ENCODE peak calls at places on chromosomes 12 and 14, in four cellular contexts. D is K562, Z is endothelial cell of umbilical vein, J is HCT116. T is an unnamed sample.

GRCh38 chr12:31245822-31246469 is 80.0 kb downstream of the SINHCAF start:
- DNase-seq in D (peak), Z (no peak), J (no peak), T (no peak)

GRCh38 chr14:52013984-52014600 is 24.7 kb downstream of the RTRAF start:
- DNase-seq in D (peak), Z (no peak), J (no peak), T (no peak)

GRCh38 chr14:103136076-103136340 is 12.7 kb downstream of the TNFAIP2 start:
- DNase-seq in D (no peak), Z (no peak), J (no peak), T (no peak)

GRCh38 chr12:92070864-92071445 is 74.7 kb downstream of the BTG1 start:
- DNase-seq in D (no peak), Z (no peak), J (no peak), T (no peak)

GRCh38 chr12:77133566-77133965 is 68.2 kb upstream of the E2F7 start:
- DNase-seq in D (no peak), Z (peak), J (no peak), T (peak)

GRCh38 chr14:104115131-104115600 is 23.2 kb upstream of the KIF26A start:
- DNase-seq in D (no peak), Z (no peak), J (no peak), T (no peak)

GRCh38 chr12:45208604-45209487 is 7.0 kb upstream of the ANO6 start:
- DNase-seq in D (no peak), Z (no peak), J (peak), T (no peak)

GRCh38 chr14:67532998-67533753 is at the start of gene PLEKHH1:
- DNase-seq in D (peak), Z (peak), J (peak), T (no peak)

GRCh38 chr12:100574262-100575074 is 984 bp downstream of the GAS2L3 start:
- DNase-seq in D (no peak), Z (no peak), J (no peak), T (no peak)

GRCh38 chr14:28875937-28876910 is 109.6 kb downstream of the FOXG1 start:
- DNase-seq in D (no peak), Z (no peak), J (no peak), T (no peak)

GRCh38 chr12:16685107-16685506 is 79.1 kb upstream of the LMO3 start:
- DNase-seq in D (no peak), Z (no peak), J (no peak), T (no peak)

GRCh38 chr14:51453869-51454268 is 197.8 kb upstream of the FRMD6 start:
- DNase-seq in D (no peak), Z (no peak), J (no peak), T (no peak)

GRCh38 chr14:52078093-52078492 is 9.2 kb upstream of the NID2 start:
- DNase-seq in D (no peak), Z (peak), J (no peak), T (no peak)

GRCh38 chr12:70288817-70289216 is 45.6 kb downstream of the CNOT2 start:
- DNase-seq in D (no peak), Z (no peak), J (no peak), T (no peak)

GRCh38 chr12:79016181-79016580 is 151.6 kb downstream of the SYT1 start:
- DNase-seq in D (no peak), Z (peak), J (no peak), T (no peak)

GRCh38 chr14:63941023-63941422 is 88.2 kb downstream of the SYNE2 start:
- DNase-seq in D (no peak), Z (no peak), J (no peak), T (no peak)

GRCh38 chr12:53145383-53145782 is 35.1 kb upstream of the ZNF740 start:
- DNase-seq in D (no peak), Z (no peak), J (no peak), T (no peak)

GRCh38 chr12:127559349-127560040 is 707.5 kb upstream of the TMEM132C start:
- DNase-seq in D (peak), Z (peak), J (no peak), T (peak)

GRCh38 chr12:98893601-98894411 is 248.7 kb downstream of the APAF1 start:
- DNase-seq in D (no peak), Z (no peak), J (no peak), T (no peak)

GRCh38 chr12:126772171-126772864 is 1494.7 kb upstream of the TMEM132C start:
- DNase-seq in D (peak), Z (no peak), J (peak), T (no peak)

GRCh38 chr14:99410019-99410418 is 70.6 kb downstream of the SETD3 start:
- DNase-seq in D (no peak), Z (no peak), J (no peak), T (no peak)

GRCh38 chr12:2904260-2904659 is 13.6 kb downstream of the TULP3 start:
- DNase-seq in D (no peak), Z (no peak), J (no peak), T (no peak)

GRCh38 chr12:95674088-95674595 is 116.4 kb downstream of the NTN4 start:
- DNase-seq in D (no peak), Z (peak), J (no peak), T (no peak)

GRCh38 chr12:29113101-29113500 is 36.0 kb upstream of the FAR2 start:
- DNase-seq in D (no peak), Z (no peak), J (peak), T (no peak)

GRCh38 chr12:65232490-65233077 is 45.9 kb upstream of the MSRB3 start:
- DNase-seq in D (no peak), Z (peak), J (no peak), T (peak)

GRCh38 chr12:41188841-41189394 is 798 bp downstream of the PDZRN4 start:
- DNase-seq in D (no peak), Z (no peak), J (no peak), T (no peak)

GRCh38 chr12:43278268-43278832 is 273.7 kb downstream of the ADAMTS20 start:
- DNase-seq in D (no peak), Z (peak), J (no peak), T (no peak)

GRCh38 chr12:63862187-63863107 is 17.9 kb downstream of the SRGAP1 start:
- DNase-seq in D (no peak), Z (peak), J (peak), T (no peak)

GRCh38 chr12:87929346-87929745 is 99.9 kb downstream of the C12orf50 start:
- DNase-seq in D (no peak), Z (no peak), J (no peak), T (no peak)

DNA sequence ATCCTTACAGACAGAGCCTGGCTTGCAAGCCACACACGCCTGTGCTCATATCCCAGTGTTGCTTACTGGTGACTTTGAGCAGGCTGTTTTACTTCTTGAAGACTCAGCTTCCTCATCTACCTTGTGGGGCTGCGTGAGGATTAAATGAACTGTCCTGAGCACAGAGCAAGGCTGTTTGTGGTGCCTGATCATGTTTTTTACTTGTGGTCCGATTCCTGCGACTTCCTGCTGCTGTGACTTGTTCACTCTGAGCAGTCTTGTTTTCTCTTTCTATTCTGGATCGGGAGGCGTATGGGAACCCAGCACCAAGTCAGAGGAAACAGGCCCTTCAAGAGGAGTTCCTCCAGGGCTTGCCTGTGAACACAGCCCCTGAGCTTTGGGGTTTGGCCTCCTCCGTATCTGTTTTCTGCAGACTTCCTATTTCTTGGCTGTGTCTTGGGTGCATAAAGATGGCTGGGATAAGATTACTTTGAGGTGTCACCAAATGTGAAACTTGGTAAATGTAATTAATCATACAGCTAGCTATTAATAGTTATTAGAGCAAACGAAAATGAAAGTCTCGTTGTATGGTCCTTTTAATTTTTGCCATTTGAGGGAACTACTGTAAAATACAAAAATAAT is 251.7 kb downstream of the FOXN3 start:
- DNase-seq in D (peak), Z (peak), J (no peak), T (no peak)
- TF ChIP-seq POLR2AphosphoS5 in D (peak), Z (no peak), J (no peak), T (no peak)

DNA sequence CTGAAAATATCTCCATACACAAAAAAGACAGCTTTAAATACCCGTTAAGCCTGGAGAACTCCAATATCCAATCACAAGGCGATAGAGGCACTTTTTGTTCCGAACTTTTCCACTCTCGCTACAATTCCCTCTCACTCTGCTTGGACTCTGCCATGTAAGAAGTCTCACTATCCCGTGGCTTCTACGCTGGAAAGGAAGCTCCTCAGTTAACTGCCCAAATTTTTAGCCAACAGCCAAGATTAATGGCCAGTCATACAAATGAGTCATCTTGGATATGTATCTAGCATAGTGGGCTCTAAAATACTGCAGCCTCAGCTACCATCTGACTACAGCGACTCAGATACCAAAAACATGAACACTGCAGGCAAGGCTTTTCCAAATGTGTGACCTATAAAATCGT is 45.5 kb upstream of the RERGL start:
- DNase-seq in D (no peak), Z (no peak), J (no peak), T (no peak)
- H3K9ac ChIP-seq in D (no peak), Z (no peak), J (no peak), T (no peak)

DNA sequence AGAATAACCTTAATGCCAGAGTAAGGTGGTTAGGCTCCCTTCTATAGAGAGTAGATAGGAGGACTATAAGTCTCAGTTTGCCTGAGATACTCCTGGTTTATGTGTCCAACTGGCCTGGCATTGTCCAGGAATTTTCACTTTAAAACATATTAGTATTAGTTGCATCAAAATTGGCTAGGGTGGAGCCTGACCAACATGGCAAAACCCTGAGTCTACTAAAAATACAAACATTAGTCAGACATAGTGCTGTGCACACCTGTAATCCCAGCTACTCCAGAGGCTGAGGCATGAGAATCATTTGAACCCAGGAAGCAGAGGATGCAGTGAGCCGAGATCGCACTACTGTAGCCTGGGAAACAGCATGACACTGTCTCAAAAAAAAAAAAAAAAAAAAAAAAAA is 11.9 kb downstream of the WDHD1 start:
- DNase-seq in D (no peak), Z (no peak), J (no peak), T (no peak)
- TF ChIP-seq EZH2 in D (no peak), Z (no peak), J (no peak), T (no peak)

DNA sequence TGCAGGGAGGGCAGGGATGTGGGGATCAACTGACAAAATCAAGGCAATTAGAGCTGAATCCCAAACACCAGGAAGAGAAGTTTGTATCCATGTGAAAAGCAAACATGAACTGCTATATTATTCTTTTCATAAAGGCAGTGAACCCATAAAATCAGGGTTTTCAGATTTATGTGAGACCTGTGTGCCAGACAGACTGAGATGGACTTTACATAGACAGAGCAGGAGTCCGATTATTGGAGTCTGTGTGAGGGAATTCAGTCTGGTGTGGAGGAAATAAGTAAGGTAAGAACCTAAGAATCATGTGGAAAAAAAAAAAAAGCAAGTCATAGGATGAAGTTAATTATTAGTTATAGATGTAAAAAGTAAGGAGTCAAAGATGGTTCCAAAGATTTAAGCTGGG is 45.1 kb upstream of the SYCP3 start:
- DNase-seq in D (no peak), Z (no peak), J (no peak), T (no peak)
- TF ChIP-seq POLR2AphosphoS5 in D (no peak), Z (no peak), J (no peak), T (no peak)

GRCh38 chr12:27334721-27335082 is 2.1 kb downstream of the BMAL2 start:
- DNase-seq in D (no peak), Z (no peak), J (no peak), T (no peak)

GRCh38 chr12:27337376-27337775 is 4.7 kb downstream of the BMAL2 start:
- DNase-seq in D (no peak), Z (no peak), J (no peak), T (no peak)

GRCh38 chr12:27334052-27334720 is 1.6 kb downstream of the BMAL2 start:
- DNase-seq in D (no peak), Z (no peak), J (no peak), T (no peak)

GRCh38 chr12:27336254-27336653 is 3.6 kb downstream of the BMAL2 start:
- DNase-seq in D (no peak), Z (no peak), J (no peak), T (no peak)

DNA sequence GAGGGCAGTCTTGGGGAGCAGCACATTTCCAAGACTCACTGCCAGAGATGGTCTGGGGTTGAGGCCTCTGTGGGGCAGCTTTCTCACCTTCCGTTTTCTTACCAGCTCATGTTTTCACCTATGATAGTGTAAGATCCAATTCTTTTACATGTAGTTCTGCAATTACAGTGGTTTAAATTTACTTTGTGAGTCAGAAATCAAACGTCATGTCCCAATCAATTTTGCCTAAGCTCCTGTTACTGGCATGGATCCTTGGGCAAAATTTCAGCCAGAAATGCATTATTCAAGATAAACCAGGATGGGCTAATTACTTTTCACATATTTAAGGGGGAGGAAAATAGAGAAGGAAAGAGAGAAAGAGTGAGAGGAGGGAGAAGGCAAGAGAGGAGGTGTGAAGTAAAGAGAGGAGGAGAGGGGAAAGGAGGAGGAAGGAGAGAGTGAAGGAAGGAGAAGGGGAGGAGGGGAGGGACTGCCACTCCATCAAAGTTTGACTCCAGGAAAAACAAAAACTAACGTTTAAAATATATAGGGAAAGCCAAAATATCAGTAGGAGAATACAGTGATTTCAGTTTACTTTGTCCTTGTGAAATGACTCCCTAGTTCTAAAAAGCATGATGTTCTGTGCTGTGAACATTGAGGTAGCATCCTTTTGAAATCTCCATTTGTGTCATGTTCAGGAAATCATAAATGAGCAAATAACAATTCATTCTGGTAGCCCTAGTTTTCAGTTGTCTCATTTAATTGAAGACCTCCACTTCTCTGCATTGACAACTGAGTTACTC is 2.9 kb downstream of the BMAL2 start:
- DNase-seq in D (no peak), Z (no peak), J (no peak), T (no peak)
- H3K9ac ChIP-seq in D (no peak), Z (no peak), J (no peak), T (no peak)

GRCh38 chr14:101559624-101560533 is 1.4 kb upstream of the DIO3 start:
- DNase-seq in D (no peak), Z (no peak), J (no peak), T (no peak)
- TF ChIP-seq EZH2 in D (no peak), Z (peak), J (no peak), T (peak)